ENCODE peak calls at places on chromosomes 7 and 10, in six cellular contexts. H is AG10803; U is C1 segment of cervical spinal cord; O is aorta; T is stimulated activated CD8-positive, alpha-beta memory T cell treated with anti-CD3 and anti-CD28 coated beads, Interleukin-7, amount 100 ng/mL, for 24 hours; E is lower leg skin. C is an unnamed sample.

GRCh38 chr10:4370376-4370775 is 455.6 kb upstream of the AKR1E2 start:
- DNase-seq in O (no peak), H (no peak), E (no peak), U (no peak), T (no peak), C (no peak)

GRCh38 chr7:92653136-92653535 is 62.9 kb upstream of the FAM133B start:
- DNase-seq in E (no peak), T (no peak), H (no peak), U (no peak), O (no peak), C (peak; percentile 22)

GRCh38 chr10:70347321-70347720 is 35.1 kb downstream of the LRRC20 start:
- DNase-seq in T (no peak), O (no peak), U (no peak), H (no peak), E (no peak), C (no peak)

GRCh38 chr7:124162667-124163066 is 129.8 kb upstream of the TMEM229A start:
- DNase-seq in O (no peak), U (no peak), E (no peak), H (peak; percentile 3), T (no peak), C (no peak)

GRCh38 chr10:78354101-78354500 is 320.4 kb downstream of the RPS24 start:
- DNase-seq in T (no peak), O (no peak), U (no peak), E (no peak), H (no peak), C (no peak)

GRCh38 chr10:78623577-78624215 is 445.1 kb upstream of the ZMIZ1 start:
- DNase-seq in U (no peak), E (no peak), O (no peak), H (peak; percentile 72), T (no peak), C (peak; percentile 45)

GRCh38 chr10:69438531-69439349 is 12.5 kb upstream of the TSPAN15 start:
- DNase-seq in E (no peak), O (no peak), H (peak; percentile 70), U (no peak), T (no peak), C (peak; percentile 80)

GRCh38 chr10:83648184-83648583 is 491.1 kb upstream of the GHITM start:
- DNase-seq in T (no peak), U (no peak), E (no peak), O (no peak), H (no peak), C (no peak)

GRCh38 chr7:46209611-46210170 is 288.6 kb upstream of the IGFBP3 start:
- DNase-seq in U (no peak), O (no peak), H (no peak), E (no peak), T (no peak), C (no peak)

GRCh38 chr7:135094472-135095237 is 53.2 kb upstream of the TMEM140 start:
- DNase-seq in O (no peak), T (no peak), E (no peak), U (no peak), H (no peak), C (no peak)

GRCh38 chr7:128827971-128828711 is 2.1 kb upstream of the FLNC start:
- DNase-seq in H (peak; percentile 75), E (no peak), O (peak; percentile 68), U (no peak), T (no peak), C (no peak)

GRCh38 chr10:100895346-100895745 is 17.4 kb upstream of the SLF2 start:
- DNase-seq in H (no peak), U (no peak), T (no peak), E (no peak), O (no peak), C (peak; percentile 84)

GRCh38 chr7:128783143-128783799 is 7.7 kb upstream of the OPN1SW start:
- DNase-seq in E (no peak), H (peak; percentile 89), T (no peak), O (peak; percentile 87), U (no peak), C (peak; percentile 69)

GRCh38 chr10:92914478-92915066 is 66.3 kb downstream of the EXOC6 start:
- DNase-seq in H (peak; percentile 43), U (no peak), E (peak; percentile 37), O (no peak), T (peak; percentile 17), C (peak; percentile 80)

GRCh38 chr10:94098916-94099315 is 105.2 kb downstream of the PLCE1 start:
- DNase-seq in E (no peak), U (no peak), T (no peak), O (no peak), H (no peak), C (no peak)

GRCh38 chr7:70566659-70567058 is 565.3 kb upstream of the GALNT17 start:
- DNase-seq in U (no peak), T (no peak), H (peak; percentile 18), E (no peak), O (no peak), C (no peak)

GRCh38 chr10:111821876-111822275 is 361.7 kb downstream of the GPAM start:
- DNase-seq in E (no peak), T (no peak), O (no peak), U (no peak), H (no peak), C (no peak)

GRCh38 chr10:119025336-119025735 is 4.2 kb upstream of the NANOS1 start:
- DNase-seq in T (no peak), H (peak; percentile 72), E (no peak), U (no peak), O (peak; percentile 91), C (no peak)

GRCh38 chr10:16481052-16481728 is 40.5 kb downstream of the C1QL3 start:
- DNase-seq in H (no peak), U (no peak), O (no peak), E (no peak), T (no peak), C (no peak)

GRCh38 chr10:121411006-121411405 is 187.2 kb downstream of the FGFR2 start:
- DNase-seq in U (no peak), E (no peak), O (no peak), H (no peak), T (no peak), C (no peak)

GRCh38 chr7:105461518-105461917 is 60.6 kb downstream of the PUS7 start:
- DNase-seq in O (no peak), H (no peak), T (no peak), E (no peak), U (no peak), C (no peak)

GRCh38 chr10:89275383-89275782 is 23.8 kb upstream of the LIPA start:
- DNase-seq in H (no peak), O (no peak), U (no peak), E (no peak), T (no peak), C (peak; percentile 51)

GRCh38 chr7:158850390-158851174 is 5.8 kb upstream of the DYNC2I1 start:
- DNase-seq in H (no peak), T (no peak), O (no peak), E (no peak), U (no peak), C (peak; percentile 19)

GRCh38 chr7:38451840-38452239 is 178.4 kb upstream of the TARP start:
- DNase-seq in O (no peak), T (no peak), U (no peak), H (peak; percentile 72), E (no peak), C (peak; percentile 39)

GRCh38 chr7:150341263-150342118 is at the start of gene RARRES2:
- DNase-seq in E (no peak), O (peak; percentile 72), U (no peak), T (no peak), H (no peak), C (no peak)

GRCh38 chr7:55641811-55642210 is 69.5 kb upstream of the VOPP1 start:
- DNase-seq in T (no peak), O (no peak), U (no peak), E (no peak), H (peak; percentile 4), C (no peak)

GRCh38 chr10:117680611-117681010 is 138.1 kb downstream of the EMX2 start:
- DNase-seq in U (no peak), H (no peak), O (no peak), E (no peak), T (no peak), C (no peak)

GRCh38 chr10:19925064-19925463 is 108.8 kb downstream of the PLXDC2 start:
- DNase-seq in O (no peak), H (no peak), T (no peak), E (no peak), U (no peak), C (no peak)

GRCh38 chr7:40341836-40342235 is 207.0 kb downstream of the SUGCT start:
- DNase-seq in O (no peak), U (no peak), H (no peak), E (no peak), T (no peak), C (no peak)

GRCh38 chr10:6418167-6418566 is 161.9 kb downstream of the PRKCQ start:
- DNase-seq in U (no peak), O (no peak), T (no peak), E (no peak), H (no peak), C (no peak)

GRCh38 chr10:22669163-22669711 is 45.1 kb downstream of the PIP4K2A start:
- DNase-seq in T (no peak), U (no peak), E (no peak), O (no peak), H (no peak), C (no peak)

GRCh38 chr7:156650042-156650441 is 9.5 kb downstream of the RNF32 start:
- DNase-seq in E (no peak), O (no peak), H (no peak), U (no peak), T (no peak), C (peak; percentile 85)

GRCh38 chr7:105112440-105113418 is 98.7 kb downstream of the KMT2E start:
- DNase-seq in T (no peak), H (no peak), U (no peak), E (no peak), O (no peak), C (no peak)

GRCh38 chr7:151742713-151743480 is 134.0 kb downstream of the PRKAG2 start:
- DNase-seq in O (no peak), E (no peak), H (no peak), U (no peak), T (no peak), C (no peak)

GRCh38 chr7:30755384-30756154 is 3.6 kb downstream of the INMT start:
- DNase-seq in T (no peak), O (peak; percentile 87), E (no peak), U (no peak), H (peak; percentile 75), C (no peak)

GRCh38 chr10:110056822-110057221 is 49.0 kb downstream of the ADD3 start:
- DNase-seq in H (peak; percentile 85), U (no peak), E (no peak), T (no peak), O (no peak), C (no peak)

GRCh38 chr7:23373151-23374004 is 74.2 kb downstream of the MALSU1 start:
- DNase-seq in O (no peak), H (no peak), U (no peak), E (no peak), T (peak; percentile 11), C (no peak)

GRCh38 chr7:157522954-157523353 is 186.2 kb downstream of the DNAJB6 start:
- DNase-seq in H (no peak), U (no peak), E (no peak), O (no peak), T (no peak), C (no peak)

GRCh38 chr10:43394868-43395267 is 14.1 kb downstream of the HNRNPF start:
- DNase-seq in H (no peak), E (no peak), U (no peak), T (no peak), O (peak; percentile 44), C (no peak)

C was measured in HT-29.